ENCODE peak calls at places on chromosomes 13 and 19, in eight cellular contexts. One of them, this sample, is unnamed.

GRCh38 chr13:28476919-28477708 is 17.8 kb downstream of the FLT1 start:
- DNase-seq in spleen: no peak
- DNase-seq in NB4: no peak
- DNase-seq in NCI-H1930: no peak
- DNase-seq in NCI-H2107: no peak
- DNase-seq in RPMI8226: no peak
- DNase-seq in stimulated activated CD4-positive, alpha-beta T cell treated with anti-CD3 and anti-CD28 coated beads, TNF-alpha, amount 100 ng/mL, for 1 hour: no peak
- DNase-seq in hypothalamus: no peak
- DNase-seq in this sample: no peak

GRCh38 chr13:95643471-95643813 is 1.1 kb downstream of the DZIP1 start:
- DNase-seq in NCI-H1930: no peak
- DNase-seq in spleen: no peak
- DNase-seq in stimulated activated CD4-positive, alpha-beta T cell treated with anti-CD3 and anti-CD28 coated beads, TNF-alpha, amount 100 ng/mL, for 1 hour: no peak
- DNase-seq in NB4: no peak
- DNase-seq in RPMI8226: no peak
- DNase-seq in hypothalamus: no peak
- DNase-seq in NCI-H2107: no peak
- DNase-seq in this sample: no peak

GRCh38 chr13:36883829-36884228 is 36.2 kb downstream of the SMAD9 start:
- DNase-seq in NB4: no peak
- DNase-seq in stimulated activated CD4-positive, alpha-beta T cell treated with anti-CD3 and anti-CD28 coated beads, TNF-alpha, amount 100 ng/mL, for 1 hour: no peak
- DNase-seq in RPMI8226: no peak
- DNase-seq in NCI-H2107: no peak
- DNase-seq in hypothalamus: no peak
- DNase-seq in spleen: no peak
- DNase-seq in NCI-H1930: no peak
- DNase-seq in this sample: no peak

GRCh38 chr19:30231408-30232318 is 140.5 kb upstream of the ZNF536 start:
- DNase-seq in NCI-H2107: no peak
- DNase-seq in stimulated activated CD4-positive, alpha-beta T cell treated with anti-CD3 and anti-CD28 coated beads, TNF-alpha, amount 100 ng/mL, for 1 hour: no peak
- DNase-seq in RPMI8226: no peak
- DNase-seq in NB4: no peak
- DNase-seq in hypothalamus: no peak
- DNase-seq in NCI-H1930: no peak
- DNase-seq in spleen: no peak
- DNase-seq in this sample: no peak

GRCh38 chr13:45916036-45916435 is 64.5 kb upstream of the SIAH3 start:
- DNase-seq in NB4: no peak
- DNase-seq in NCI-H2107: no peak
- DNase-seq in spleen: no peak
- DNase-seq in NCI-H1930: no peak
- DNase-seq in hypothalamus: no peak
- DNase-seq in RPMI8226: no peak
- DNase-seq in stimulated activated CD4-positive, alpha-beta T cell treated with anti-CD3 and anti-CD28 coated beads, TNF-alpha, amount 100 ng/mL, for 1 hour: no peak
- DNase-seq in this sample: peak

GRCh38 chr19:30669329-30670010 is 297.3 kb downstream of the ZNF536 start:
- DNase-seq in NB4: peak
- DNase-seq in NCI-H2107: peak
- DNase-seq in NCI-H1930: peak
- DNase-seq in stimulated activated CD4-positive, alpha-beta T cell treated with anti-CD3 and anti-CD28 coated beads, TNF-alpha, amount 100 ng/mL, for 1 hour: no peak
- DNase-seq in RPMI8226: peak
- DNase-seq in spleen: peak
- DNase-seq in hypothalamus: no peak
- DNase-seq in this sample: peak

GRCh38 chr13:42812311-42812710 is 30.9 kb downstream of the FAM216B start:
- DNase-seq in stimulated activated CD4-positive, alpha-beta T cell treated with anti-CD3 and anti-CD28 coated beads, TNF-alpha, amount 100 ng/mL, for 1 hour: no peak
- DNase-seq in NCI-H1930: no peak
- DNase-seq in NCI-H2107: no peak
- DNase-seq in NB4: no peak
- DNase-seq in RPMI8226: no peak
- DNase-seq in hypothalamus: no peak
- DNase-seq in spleen: no peak
- DNase-seq in this sample: no peak

GRCh38 chr13:66353664-66354063 is 876.5 kb downstream of the PCDH9 start:
- DNase-seq in NCI-H2107: no peak
- DNase-seq in NCI-H1930: peak
- DNase-seq in RPMI8226: no peak
- DNase-seq in hypothalamus: no peak
- DNase-seq in spleen: no peak
- DNase-seq in NB4: no peak
- DNase-seq in stimulated activated CD4-positive, alpha-beta T cell treated with anti-CD3 and anti-CD28 coated beads, TNF-alpha, amount 100 ng/mL, for 1 hour: no peak
- DNase-seq in this sample: peak

GRCh38 chr13:35526577-35526976 is 50.1 kb upstream of the MAB21L1 start:
- DNase-seq in RPMI8226: no peak
- DNase-seq in NCI-H1930: no peak
- DNase-seq in hypothalamus: no peak
- DNase-seq in NB4: no peak
- DNase-seq in spleen: no peak
- DNase-seq in NCI-H2107: no peak
- DNase-seq in stimulated activated CD4-positive, alpha-beta T cell treated with anti-CD3 and anti-CD28 coated beads, TNF-alpha, amount 100 ng/mL, for 1 hour: no peak
- DNase-seq in this sample: no peak

GRCh38 chr13:81106348-81106747 is 765.4 kb upstream of the SPRY2 start:
- DNase-seq in RPMI8226: no peak
- DNase-seq in NB4: no peak
- DNase-seq in stimulated activated CD4-positive, alpha-beta T cell treated with anti-CD3 and anti-CD28 coated beads, TNF-alpha, amount 100 ng/mL, for 1 hour: no peak
- DNase-seq in hypothalamus: no peak
- DNase-seq in spleen: no peak
- DNase-seq in NCI-H1930: no peak
- DNase-seq in NCI-H2107: no peak
- DNase-seq in this sample: no peak

GRCh38 chr13:27354379-27354778 is 70.0 kb upstream of the GTF3A start:
- DNase-seq in NB4: no peak
- DNase-seq in NCI-H1930: no peak
- DNase-seq in RPMI8226: no peak
- DNase-seq in NCI-H2107: no peak
- DNase-seq in spleen: no peak
- DNase-seq in stimulated activated CD4-positive, alpha-beta T cell treated with anti-CD3 and anti-CD28 coated beads, TNF-alpha, amount 100 ng/mL, for 1 hour: no peak
- DNase-seq in hypothalamus: no peak
- DNase-seq in this sample: no peak

GRCh38 chr19:35669566-35669965 is 3.2 kb downstream of the UPK1A start:
- DNase-seq in stimulated activated CD4-positive, alpha-beta T cell treated with anti-CD3 and anti-CD28 coated beads, TNF-alpha, amount 100 ng/mL, for 1 hour: no peak
- DNase-seq in NCI-H2107: no peak
- DNase-seq in NCI-H1930: no peak
- DNase-seq in spleen: no peak
- DNase-seq in hypothalamus: no peak
- DNase-seq in RPMI8226: no peak
- DNase-seq in NB4: no peak
- DNase-seq in this sample: no peak

GRCh38 chr13:30121666-30122065 is 185.7 kb downstream of the KATNAL1 start:
- DNase-seq in NCI-H1930: no peak
- DNase-seq in NCI-H2107: no peak
- DNase-seq in hypothalamus: no peak
- DNase-seq in RPMI8226: no peak
- DNase-seq in NB4: peak
- DNase-seq in stimulated activated CD4-positive, alpha-beta T cell treated with anti-CD3 and anti-CD28 coated beads, TNF-alpha, amount 100 ng/mL, for 1 hour: no peak
- DNase-seq in spleen: no peak
- DNase-seq in this sample: no peak

GRCh38 chr19:5458420-5458819 is 3.2 kb downstream of the ZNRF4 start:
- DNase-seq in NB4: no peak
- DNase-seq in RPMI8226: no peak
- DNase-seq in NCI-H1930: no peak
- DNase-seq in stimulated activated CD4-positive, alpha-beta T cell treated with anti-CD3 and anti-CD28 coated beads, TNF-alpha, amount 100 ng/mL, for 1 hour: no peak
- DNase-seq in spleen: no peak
- DNase-seq in NCI-H2107: no peak
- DNase-seq in hypothalamus: no peak
- DNase-seq in this sample: no peak

GRCh38 chr13:91311491-91311890 is 36.0 kb upstream of the MIR17HG start:
- DNase-seq in spleen: no peak
- DNase-seq in NB4: no peak
- DNase-seq in RPMI8226: no peak
- DNase-seq in hypothalamus: no peak
- DNase-seq in stimulated activated CD4-positive, alpha-beta T cell treated with anti-CD3 and anti-CD28 coated beads, TNF-alpha, amount 100 ng/mL, for 1 hour: no peak
- DNase-seq in NCI-H2107: no peak
- DNase-seq in NCI-H1930: no peak
- DNase-seq in this sample: peak

GRCh38 chr19:3606174-3606689 is 443 bp downstream of the TBXA2R start:
- DNase-seq in NB4: no peak
- DNase-seq in NCI-H2107: no peak
- DNase-seq in RPMI8226: peak
- DNase-seq in spleen: peak
- DNase-seq in stimulated activated CD4-positive, alpha-beta T cell treated with anti-CD3 and anti-CD28 coated beads, TNF-alpha, amount 100 ng/mL, for 1 hour: no peak
- DNase-seq in hypothalamus: no peak
- DNase-seq in NCI-H1930: no peak
- DNase-seq in this sample: no peak

GRCh38 chr13:44045179-44045562 is 165.5 kb downstream of the LACC1 start:
- DNase-seq in spleen: no peak
- DNase-seq in hypothalamus: no peak
- DNase-seq in NCI-H1930: no peak
- DNase-seq in NB4: no peak
- DNase-seq in stimulated activated CD4-positive, alpha-beta T cell treated with anti-CD3 and anti-CD28 coated beads, TNF-alpha, amount 100 ng/mL, for 1 hour: no peak
- DNase-seq in RPMI8226: no peak
- DNase-seq in NCI-H2107: no peak
- DNase-seq in this sample: no peak

GRCh38 chr19:18910801-18911436 is 8.3 kb downstream of the COPE start:
- DNase-seq in NB4: no peak
- DNase-seq in hypothalamus: no peak
- DNase-seq in RPMI8226: no peak
- DNase-seq in NCI-H1930: no peak
- DNase-seq in stimulated activated CD4-positive, alpha-beta T cell treated with anti-CD3 and anti-CD28 coated beads, TNF-alpha, amount 100 ng/mL, for 1 hour: no peak
- DNase-seq in spleen: no peak
- DNase-seq in NCI-H2107: no peak
- DNase-seq in this sample: no peak

GRCh38 chr13:39047560-39047959 is 9.3 kb downstream of the NHLRC3 start:
- DNase-seq in NCI-H2107: no peak
- DNase-seq in RPMI8226: no peak
- DNase-seq in NB4: no peak
- DNase-seq in hypothalamus: no peak
- DNase-seq in spleen: no peak
- DNase-seq in stimulated activated CD4-positive, alpha-beta T cell treated with anti-CD3 and anti-CD28 coated beads, TNF-alpha, amount 100 ng/mL, for 1 hour: no peak
- DNase-seq in NCI-H1930: no peak
- DNase-seq in this sample: peak

GRCh38 chr13:27372896-27373295 is 51.5 kb upstream of the GTF3A start:
- DNase-seq in NCI-H1930: peak
- DNase-seq in hypothalamus: no peak
- DNase-seq in NCI-H2107: peak
- DNase-seq in stimulated activated CD4-positive, alpha-beta T cell treated with anti-CD3 and anti-CD28 coated beads, TNF-alpha, amount 100 ng/mL, for 1 hour: no peak
- DNase-seq in RPMI8226: no peak
- DNase-seq in NB4: no peak
- DNase-seq in spleen: no peak
- DNase-seq in this sample: no peak

GRCh38 chr13:41457589-41458186 is 338 bp downstream of the RGCC start:
- DNase-seq in RPMI8226: no peak
- DNase-seq in NCI-H2107: no peak
- DNase-seq in NCI-H1930: no peak
- DNase-seq in stimulated activated CD4-positive, alpha-beta T cell treated with anti-CD3 and anti-CD28 coated beads, TNF-alpha, amount 100 ng/mL, for 1 hour: no peak
- DNase-seq in spleen: peak
- DNase-seq in NB4: peak
- DNase-seq in hypothalamus: no peak
- DNase-seq in this sample: no peak

GRCh38 chr13:31461923-31462322 is 262.1 kb downstream of the B3GLCT start:
- DNase-seq in NCI-H1930: no peak
- DNase-seq in hypothalamus: no peak
- DNase-seq in NB4: no peak
- DNase-seq in RPMI8226: no peak
- DNase-seq in NCI-H2107: no peak
- DNase-seq in stimulated activated CD4-positive, alpha-beta T cell treated with anti-CD3 and anti-CD28 coated beads, TNF-alpha, amount 100 ng/mL, for 1 hour: no peak
- DNase-seq in spleen: no peak
- DNase-seq in this sample: no peak

GRCh38 chr13:92136449-92137180 is 738.2 kb downstream of the GPC5 start:
- DNase-seq in NCI-H2107: no peak
- DNase-seq in RPMI8226: no peak
- DNase-seq in hypothalamus: no peak
- DNase-seq in NCI-H1930: no peak
- DNase-seq in spleen: no peak
- DNase-seq in stimulated activated CD4-positive, alpha-beta T cell treated with anti-CD3 and anti-CD28 coated beads, TNF-alpha, amount 100 ng/mL, for 1 hour: no peak
- DNase-seq in NB4: no peak
- DNase-seq in this sample: no peak

GRCh38 chr13:53198017-53198416 is 169.4 kb downstream of the OLFM4 start:
- DNase-seq in hypothalamus: no peak
- DNase-seq in NB4: no peak
- DNase-seq in NCI-H2107: no peak
- DNase-seq in spleen: no peak
- DNase-seq in stimulated activated CD4-positive, alpha-beta T cell treated with anti-CD3 and anti-CD28 coated beads, TNF-alpha, amount 100 ng/mL, for 1 hour: no peak
- DNase-seq in RPMI8226: no peak
- DNase-seq in NCI-H1930: no peak
- DNase-seq in this sample: peak

GRCh38 chr19:18128044-18128443 is 24.9 kb upstream of the PIK3R2 start:
- DNase-seq in RPMI8226: no peak
- DNase-seq in spleen: no peak
- DNase-seq in stimulated activated CD4-positive, alpha-beta T cell treated with anti-CD3 and anti-CD28 coated beads, TNF-alpha, amount 100 ng/mL, for 1 hour: no peak
- DNase-seq in NCI-H2107: no peak
- DNase-seq in NB4: peak
- DNase-seq in hypothalamus: no peak
- DNase-seq in NCI-H1930: no peak
- DNase-seq in this sample: peak

GRCh38 chr13:76512676-76513277 is 373.4 kb downstream of the KCTD12 start:
- DNase-seq in NB4: peak
- DNase-seq in RPMI8226: no peak
- DNase-seq in spleen: no peak
- DNase-seq in NCI-H1930: peak
- DNase-seq in hypothalamus: no peak
- DNase-seq in stimulated activated CD4-positive, alpha-beta T cell treated with anti-CD3 and anti-CD28 coated beads, TNF-alpha, amount 100 ng/mL, for 1 hour: no peak
- DNase-seq in NCI-H2107: no peak
- DNase-seq in this sample: peak

GRCh38 chr19:16398530-16399241 is 73.1 kb downstream of the EPS15L1 start:
- DNase-seq in NCI-H1930: no peak
- DNase-seq in NB4: no peak
- DNase-seq in spleen: peak
- DNase-seq in RPMI8226: no peak
- DNase-seq in hypothalamus: no peak
- DNase-seq in NCI-H2107: no peak
- DNase-seq in stimulated activated CD4-positive, alpha-beta T cell treated with anti-CD3 and anti-CD28 coated beads, TNF-alpha, amount 100 ng/mL, for 1 hour: no peak
- DNase-seq in this sample: no peak

GRCh38 chr13:41590643-41591042 is 133.3 kb downstream of the RGCC start:
- DNase-seq in hypothalamus: no peak
- DNase-seq in NB4: no peak
- DNase-seq in NCI-H1930: no peak
- DNase-seq in stimulated activated CD4-positive, alpha-beta T cell treated with anti-CD3 and anti-CD28 coated beads, TNF-alpha, amount 100 ng/mL, for 1 hour: no peak
- DNase-seq in spleen: no peak
- DNase-seq in NCI-H2107: no peak
- DNase-seq in RPMI8226: no peak
- DNase-seq in this sample: no peak

GRCh38 chr19:35519291-35519690 is 5.8 kb upstream of the DMKN start:
- DNase-seq in NCI-H2107: no peak
- DNase-seq in spleen: no peak
- DNase-seq in RPMI8226: no peak
- DNase-seq in NCI-H1930: no peak
- DNase-seq in NB4: no peak
- DNase-seq in stimulated activated CD4-positive, alpha-beta T cell treated with anti-CD3 and anti-CD28 coated beads, TNF-alpha, amount 100 ng/mL, for 1 hour: no peak
- DNase-seq in hypothalamus: no peak
- DNase-seq in this sample: no peak

GRCh38 chr13:85313761-85314503 is 485.3 kb downstream of the SLITRK6 start:
- DNase-seq in NB4: no peak
- DNase-seq in hypothalamus: no peak
- DNase-seq in stimulated activated CD4-positive, alpha-beta T cell treated with anti-CD3 and anti-CD28 coated beads, TNF-alpha, amount 100 ng/mL, for 1 hour: no peak
- DNase-seq in RPMI8226: no peak
- DNase-seq in NCI-H1930: no peak
- DNase-seq in spleen: no peak
- DNase-seq in NCI-H2107: no peak
- DNase-seq in this sample: peak

GRCh38 chr13:99356216-99357089 is 49.3 kb upstream of the GPR183 start:
- DNase-seq in hypothalamus: no peak
- DNase-seq in NCI-H2107: no peak
- DNase-seq in NB4: no peak
- DNase-seq in NCI-H1930: no peak
- DNase-seq in spleen: peak
- DNase-seq in stimulated activated CD4-positive, alpha-beta T cell treated with anti-CD3 and anti-CD28 coated beads, TNF-alpha, amount 100 ng/mL, for 1 hour: no peak
- DNase-seq in RPMI8226: peak
- DNase-seq in this sample: peak

This sample was measured in OCI-M1.